ENCODE peak calls at places on chromosomes 12 and 14, in ten cellular contexts. R, A, I, J, Y, S, U, B, G and V are unnamed samples.

GRCh38 chr12:41585784-41586183 is 397.7 kb downstream of the PDZRN4 start:
- DNase-seq in J (no peak), A (no peak), S (no peak), B (no peak), I (no peak), Y (no peak), R (no peak), G (no peak), U (no peak), V (no peak)

GRCh38 chr12:79773896-79774295 is 83.1 kb upstream of the PAWR start:
- DNase-seq in I (no peak), J (no peak), U (no peak), R (no peak), B (no peak), S (no peak), A (no peak), Y (no peak), G (no peak), V (no peak)

GRCh38 chr14:21068521-21069387 is 1.4 kb upstream of the ARHGEF40 start:
- DNase-seq in G (peak; percentile 53), Y (peak; percentile 72), B (peak; percentile 83), A (peak; percentile 84), U (peak; percentile 43), J (peak; percentile 52), I (peak; percentile 60), S (peak; percentile 71), R (no peak), V (peak; percentile 63)

GRCh38 chr12:109892748-109893147 is 7.3 kb upstream of the TCHP start:
- DNase-seq in U (no peak), A (no peak), I (no peak), S (no peak), J (no peak), B (no peak), Y (no peak), G (no peak), R (no peak), V (no peak)

GRCh38 chr14:65096323-65097089 is 5.8 kb downstream of the MAX start:
- DNase-seq in A (no peak), U (no peak), B (no peak), S (no peak), G (no peak), R (no peak), J (no peak), I (no peak), Y (no peak), V (peak; percentile 35)

GRCh38 chr14:20934148-20934762 is 21.0 kb upstream of the RNASE2 start:
- DNase-seq in G (peak; percentile 48), Y (no peak), B (no peak), U (no peak), J (no peak), S (peak; percentile 8), A (no peak), R (peak; percentile 54), I (no peak), V (peak; percentile 36)

GRCh38 chr12:26460361-26460760 is 265.0 kb downstream of the SSPN start:
- DNase-seq in B (no peak), Y (no peak), R (no peak), G (no peak), I (no peak), A (no peak), S (no peak), J (no peak), U (no peak), V (no peak)

GRCh38 chr14:89337912-89338311 is 79.1 kb downstream of the FOXN3 start:
- DNase-seq in J (peak; percentile 29), I (no peak), Y (no peak), S (no peak), G (no peak), A (no peak), R (no peak), U (no peak), B (peak; percentile 78), V (no peak)

GRCh38 chr12:88897723-88898122 is 317.5 kb upstream of the KITLG start:
- DNase-seq in R (no peak), I (no peak), S (no peak), G (no peak), J (peak; percentile 71), B (no peak), A (no peak), Y (no peak), U (no peak), V (no peak)

GRCh38 chr14:59897757-59898383 is 22.1 kb upstream of the LRRC9 start:
- DNase-seq in U (peak; percentile 30), A (peak; percentile 30), I (peak; percentile 47), S (peak; percentile 21), G (peak; percentile 40), R (peak; percentile 10), Y (no peak), B (no peak), J (no peak), V (peak; percentile 44)

GRCh38 chr14:59964251-59965007 is 44.5 kb downstream of the LRRC9 start:
- DNase-seq in B (no peak), R (no peak), Y (no peak), J (peak; percentile 31), U (no peak), A (no peak), I (no peak), S (no peak), G (no peak), V (no peak)

GRCh38 chr12:105393586-105393985 is 63.1 kb downstream of the C12orf75 start:
- DNase-seq in U (no peak), A (no peak), R (no peak), J (peak; percentile 40), I (no peak), G (no peak), Y (no peak), S (no peak), B (no peak), V (no peak)

GRCh38 chr12:12357697-12358476 is 1.0 kb downstream of the BORCS5 start:
- DNase-seq in R (no peak), I (no peak), G (no peak), S (no peak), Y (no peak), J (peak; percentile 34), A (no peak), U (no peak), B (no peak), V (no peak)

GRCh38 chr12:105018001-105018400 is 31.9 kb downstream of the NOPCHAP1 start:
- DNase-seq in R (no peak), G (peak; percentile 17), J (peak; percentile 2), B (no peak), A (no peak), I (no peak), S (no peak), Y (no peak), U (no peak), V (no peak)

GRCh38 chr14:73761621-73762355 is 47.6 kb upstream of the PNMA1 start:
- DNase-seq in I (no peak), G (no peak), B (peak; percentile 69), J (no peak), Y (no peak), R (no peak), A (no peak), U (no peak), S (no peak), V (no peak)

GRCh38 chr12:59651230-59651920 is 55.5 kb downstream of the SLC16A7 start:
- DNase-seq in J (peak; percentile 25), B (no peak), A (peak; percentile 9), I (no peak), S (no peak), U (no peak), R (no peak), Y (no peak), G (peak; percentile 14), V (no peak)

GRCh38 chr12:132408626-132409494 is 79.5 kb upstream of the GALNT9 start:
- DNase-seq in Y (no peak), A (no peak), U (no peak), G (no peak), I (no peak), R (no peak), B (no peak), J (no peak), S (no peak), V (no peak)

GRCh38 chr12:115895247-115895646 is 382.2 kb downstream of the MED13L start:
- DNase-seq in A (no peak), I (no peak), R (no peak), J (no peak), G (peak; percentile 37), S (no peak), B (no peak), U (no peak), Y (no peak), V (no peak)

GRCh38 chr14:102206901-102207300 is 67.2 kb downstream of the WDR20 start:
- DNase-seq in A (no peak), U (no peak), B (peak; percentile 32), Y (no peak), S (no peak), I (no peak), R (no peak), J (no peak), G (no peak), V (peak; percentile 24)

GRCh38 chr12:121545459-121545858 is 35.4 kb downstream of the KDM2B start:
- DNase-seq in U (no peak), A (no peak), Y (no peak), R (no peak), J (no peak), B (no peak), I (no peak), G (no peak), S (no peak), V (no peak)
- H3K4me1 ChIP-seq in U (no peaks in the 10 kb centered on the region), A (peaks cover 27% of the 10 kb centered on the region), Y (no peaks in the 10 kb centered on the region), R (no peaks in the 10 kb centered on the region), J (no peaks in the 10 kb centered on the region), B (no peaks in the 10 kb centered on the region), I (no peaks in the 10 kb centered on the region), G (no peaks in the 10 kb centered on the region), S (no peaks in the 10 kb centered on the region), V (no peaks in the 10 kb centered on the region)

DNA sequence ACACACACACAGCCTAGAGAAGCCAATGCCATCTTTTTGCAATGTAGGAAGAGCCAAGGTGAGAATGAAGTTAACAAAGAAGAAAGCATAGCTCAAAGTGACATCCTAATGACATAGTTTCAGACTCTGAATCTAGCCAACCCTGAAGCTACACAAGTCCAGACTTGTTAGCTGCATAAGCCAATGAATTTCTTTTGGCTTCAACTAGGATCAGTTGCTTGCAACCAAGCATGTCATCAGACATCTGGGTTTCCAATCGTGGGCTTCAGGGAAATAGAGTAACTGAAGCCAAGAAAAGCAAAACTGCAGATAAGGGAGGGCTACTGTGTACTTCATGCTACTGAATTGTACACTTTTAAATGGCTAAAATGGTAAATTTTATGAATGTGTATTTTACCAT is 4.4 kb upstream of the GPHN start:
- DNase-seq in G (no peak), S (no peak), A (no peak), U (no peak), J (peak; percentile 28), B (no peak), R (no peak), I (no peak), Y (no peak), V (no peak)
- TF ChIP-seq POLR2A in G (no peak), S (no peak), A (no peak), U (no peak), J (no peak), B (no peak), R (no peak), I (no peak), Y (no peak), V (no peak)

GRCh38 chr14:81458352-81458751 is 58.2 kb upstream of the STON2 start:
- DNase-seq in S (no peak), Y (no peak), U (no peak), I (no peak), J (no peak), B (no peak), R (no peak), G (no peak), A (no peak), V (no peak)
- H3K27ac ChIP-seq in S (no peak overlapping the region), Y (no peak overlapping the region), U (no peak overlapping the region), I (no peak overlapping the region), J (no peak overlapping the region), B (no peak overlapping the region), R (no peak overlapping the region), G (no peak overlapping the region), A (no peak overlapping the region), V (no peak overlapping the region)

GRCh38 chr12:2259368-2259767 is 206.6 kb downstream of the CACNA1C start:
- DNase-seq in R (no peak), J (no peak), I (no peak), U (no peak), A (no peak), B (no peak), Y (no peak), G (no peak), S (no peak), V (no peak)
- H3K4me1 ChIP-seq in R (no peaks in the 10 kb centered on the region), J (peaks cover 32% of the 10 kb centered on the region), I (no peaks in the 10 kb centered on the region), U (no peaks in the 10 kb centered on the region), A (no peaks in the 10 kb centered on the region), B (no peaks in the 10 kb centered on the region), Y (no peaks in the 10 kb centered on the region), G (no peaks in the 10 kb centered on the region), S (peaks cover 3% of the 10 kb centered on the region), V (peaks cover 4% of the 10 kb centered on the region)